ENCODE peak calls at places on chromosomes 13 and 19, in nine cellular contexts. G is transverse colon, V is fibroblast of lung, N is WERI-Rb-1, R is Peyer's patch, J is HFF-Myc, C is cardiac fibroblast, K is bronchial epithelial cell, X is AG10803. F is an unnamed sample.

GRCh38 chr19:48713041-48713863 is 6.3 kb downstream of the MAMSTR start:
- DNase-seq in G (no peak), V (peak; percentile 27), N (peak; percentile 71), R (no peak), J (no peak), C (no peak), K (no peak), X (no peak), F (no peak)

GRCh38 chr13:53341144-53341510 is 312.5 kb downstream of the OLFM4 start:
- DNase-seq in G (no peak), V (no peak), N (no peak), R (no peak), J (no peak), C (no peak), K (no peak), X (no peak), F (no peak)

GRCh38 chr19:30667227-30667626 is 295.0 kb downstream of the ZNF536 start:
- DNase-seq in G (no peak), V (no peak), N (no peak), R (no peak), J (no peak), C (no peak), K (no peak), X (no peak), F (no peak)

GRCh38 chr13:33252103-33252502 is 33.5 kb downstream of the STARD13 start:
- DNase-seq in G (no peak), V (no peak), N (no peak), R (no peak), J (no peak), C (no peak), K (no peak), X (no peak), F (no peak)

GRCh38 chr13:37886879-37887278 is 17.3 kb upstream of the TRPC4 start:
- DNase-seq in G (no peak), V (no peak), N (no peak), R (no peak), J (no peak), C (no peak), K (no peak), X (no peak), F (no peak)

GRCh38 chr19:4067396-4068057 is 828 bp upstream of the ZBTB7A start:
- DNase-seq in G (no peak), V (no peak), N (peak; percentile 49), R (no peak), J (no peak), C (no peak), K (no peak), X (no peak), F (no peak)

GRCh38 chr13:50998326-50998725 is 88.7 kb downstream of the RNASEH2B start:
- DNase-seq in G (no peak), V (no peak), N (no peak), R (no peak), J (no peak), C (no peak), K (peak; percentile 76), X (no peak), F (no peak)

GRCh38 chr13:97364031-97364430 is 69.9 kb upstream of the RAP2A start:
- DNase-seq in G (no peak), V (peak; percentile 52), N (no peak), R (no peak), J (no peak), C (no peak), K (no peak), X (no peak), F (peak; percentile 14)

GRCh38 chr19:17753976-17754375 is 2.7 kb downstream of the FCHO1 start:
- DNase-seq in G (no peak), V (no peak), N (no peak), R (no peak), J (no peak), C (no peak), K (no peak), X (no peak), F (no peak)

GRCh38 chr19:12797141-12797587 is 4.4 kb downstream of the PRDX2 start:
- DNase-seq in G (no peak), V (no peak), N (no peak), R (no peak), J (no peak), C (no peak), K (no peak), X (no peak), F (no peak)

GRCh38 chr19:12793290-12794195 is 2.3 kb downstream of the JUNB start:
- DNase-seq in G (peak; percentile 95), V (peak; percentile 89), N (peak; percentile 89), R (peak; percentile 97), J (no peak), C (peak; percentile 97), K (peak; percentile 89), X (peak; percentile 92), F (peak; percentile 92)

GRCh38 chr19:12794936-12795335 is 3.6 kb downstream of the JUNB start:
- DNase-seq in G (no peak), V (no peak), N (no peak), R (no peak), J (no peak), C (peak; percentile 59), K (no peak), X (no peak), F (no peak)

GRCh38 chr19:12794196-12794921 is 3.1 kb downstream of the JUNB start:
- DNase-seq in G (no peak), V (no peak), N (no peak), R (no peak), J (no peak), C (peak; percentile 80), K (no peak), X (peak; percentile 42), F (peak; percentile 57)

DNA sequence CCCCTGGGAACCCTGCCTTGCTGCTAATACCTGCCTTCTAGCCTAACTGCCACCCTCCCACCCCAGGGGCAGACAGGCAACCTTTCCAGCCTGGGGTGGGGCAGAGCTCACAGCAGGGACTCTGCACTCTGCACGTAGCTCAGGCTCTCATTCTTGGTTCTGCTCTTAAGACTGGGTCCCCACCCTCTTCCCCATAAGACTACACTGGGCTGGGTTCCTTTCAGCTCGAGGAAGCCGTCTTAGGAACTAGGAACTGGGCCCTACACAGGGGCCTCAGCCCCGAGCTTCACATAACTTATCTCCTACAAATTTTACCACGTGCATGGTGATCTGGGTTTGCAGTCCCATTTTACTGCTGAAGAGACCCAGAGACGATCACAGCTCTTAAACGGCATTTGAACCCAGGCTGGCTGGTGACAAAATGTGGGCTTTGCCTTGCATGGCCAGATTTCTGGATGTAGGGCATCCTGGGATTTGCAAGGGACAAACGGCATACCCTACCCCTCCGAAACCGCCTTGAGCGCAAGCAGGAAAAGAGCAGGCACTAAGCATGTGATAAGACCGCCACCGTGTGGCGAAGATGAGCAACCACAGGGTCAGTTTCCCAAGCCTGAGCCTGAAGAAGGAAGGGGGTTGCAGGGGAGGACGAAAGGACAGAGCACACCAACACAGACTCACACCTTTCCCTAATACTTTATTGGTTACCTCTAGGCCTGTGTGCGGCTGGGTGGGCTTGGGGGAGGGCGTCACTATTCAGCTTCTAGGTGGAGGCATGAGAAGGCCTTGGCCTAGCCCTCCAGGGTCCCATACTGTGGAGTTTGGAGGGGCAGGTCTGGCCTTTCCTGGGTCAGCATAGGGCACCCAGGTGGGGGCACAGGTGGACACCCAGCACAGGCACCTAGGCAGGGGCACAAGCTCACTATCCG is 5.1 kb downstream of the JUNB start:
- DNase-seq in G (peak; percentile 85), V (peak; percentile 73), N (peak; percentile 83), R (peak; percentile 87), J (no peak), C (peak; percentile 88), K (peak; percentile 63), X (peak; percentile 72), F (peak; percentile 78)
- H3K4me3 ChIP-seq in G (no peak overlapping the region), V (no peak overlapping the region), N (no peak overlapping the region), R (peak overlapping the region; percentile 16), J (no peak overlapping the region), C (no peak overlapping the region), K (no peak overlapping the region), X (no peak overlapping the region), F (no peak overlapping the region)

GRCh38 chr19:56253737-56254136 is 18.8 kb upstream of the EDDM13 start:
- DNase-seq in G (no peak), V (peak; percentile 51), N (no peak), R (no peak), J (peak; percentile 25), C (peak; percentile 76), K (peak; percentile 57), X (peak; percentile 63), F (peak; percentile 72)
- TF ChIP-seq CTCF in G (peak; percentile 26), V (peak; percentile 41), N (no peak), R (peak; percentile 27), J (no peak), C (peak; percentile 27), K (peak; percentile 15), X (peak; percentile 56), F (peak; percentile 51)

GRCh38 chr19:35775298-35776101 is at the start of gene ARHGAP33:
- DNase-seq in G (peak; percentile 100), V (peak; percentile 90), N (peak; percentile 99), R (peak; percentile 100), J (peak; percentile 88), C (peak; percentile 96), K (peak; percentile 90), X (peak; percentile 91), F (peak; percentile 93)

GRCh38 chr19:35777411-35777841 is 2.1 kb downstream of the ARHGAP33 start:
- DNase-seq in G (no peak), V (no peak), N (no peak), R (no peak), J (no peak), C (no peak), K (no peak), X (no peak), F (no peak)

GRCh38 chr19:35775046-35775297 is 392 bp upstream of the ARHGAP33 start:
- DNase-seq in G (no peak), V (no peak), N (no peak), R (no peak), J (no peak), C (no peak), K (no peak), X (no peak), F (no peak)

GRCh38 chr19:35777961-35778360 is 2.6 kb downstream of the ARHGAP33 start:
- DNase-seq in G (no peak), V (no peak), N (no peak), R (no peak), J (no peak), C (no peak), K (no peak), X (no peak), F (no peak)

DNA sequence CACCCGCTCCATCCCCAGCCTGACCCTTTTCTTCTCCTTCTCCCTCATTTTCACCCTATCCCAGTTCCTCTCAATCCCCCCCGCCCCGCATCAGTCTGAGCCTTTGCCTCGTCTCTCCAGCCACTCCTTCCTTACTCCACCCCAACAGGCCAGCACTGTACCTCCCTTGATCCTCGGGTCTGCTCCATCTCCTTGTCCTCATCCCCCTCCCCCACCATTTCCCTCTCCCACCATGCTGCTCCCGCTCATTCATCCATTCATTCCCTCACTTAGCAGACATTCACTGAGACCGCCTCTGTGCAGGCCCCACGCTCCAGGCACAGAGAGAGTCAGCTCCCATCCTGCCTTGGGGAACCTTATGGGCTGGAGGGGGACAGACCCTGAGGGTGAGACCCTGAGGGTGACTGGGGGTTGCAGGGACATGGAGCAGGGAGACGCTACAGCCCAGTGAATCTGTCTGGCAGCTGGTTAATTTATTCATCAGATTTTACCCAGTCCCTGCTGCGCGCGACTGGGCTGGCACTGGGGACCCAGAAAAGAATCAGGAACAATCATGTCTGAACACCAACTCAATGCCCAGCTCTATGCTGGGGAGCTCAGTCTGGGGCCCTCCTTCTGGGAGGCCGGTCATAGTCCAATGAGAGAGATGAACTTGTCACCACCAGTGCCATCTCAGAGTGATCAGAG is 881 bp downstream of the ARHGAP33 start:
- DNase-seq in G (no peak), V (no peak), N (no peak), R (no peak), J (no peak), C (no peak), K (no peak), X (no peak), F (no peak)
- H3K4me3 ChIP-seq in G (peak overlapping the region; percentile 56), V (peak overlapping the region; percentile 43), N (peak overlapping the region; percentile 78), R (peak overlapping the region; percentile 92), J (peak overlapping the region; percentile 49), C (peak overlapping the region; percentile 68), K (peak overlapping the region; percentile 58), X (peak overlapping the region; percentile 72), F (peak overlapping the region; percentile 66)

GRCh38 chr19:33192010-33192409 is 2.1 kb upstream of the LRP3 start:
- DNase-seq in G (no peak), V (no peak), N (no peak), R (no peak), J (no peak), C (no peak), K (no peak), X (no peak), F (no peak)
- TF ChIP-seq CTCF in G (no peak), V (peak; percentile 35), N (peak; percentile 54), R (no peak), J (peak; percentile 33), C (peak; percentile 18), K (no peak), X (no peak), F (peak; percentile 26)